ENCODE peak calls at places on chromosomes 7 and 10, in four cellular contexts. G is colonic mucosa, S is small intestine, Q is WTC11. K is an unnamed sample.

GRCh38 chr7:4043988-4044387 is 638.1 kb upstream of the FOXK1 start:
- DNase-seq in S (no peak), G (no peak), Q (no peak), K (no peak)

GRCh38 chr7:65477326-65477725 is 103.7 kb downstream of the ZNF92 start:
- DNase-seq in S (no peak), Q (peak; percentile 75), G (no peak), K (peak; percentile 70)

GRCh38 chr10:12194752-12195271 is 879 bp downstream of the NUDT5 start:
- DNase-seq in Q (peak; percentile 13), G (peak; percentile 54), S (peak; percentile 43), K (no peak)

GRCh38 chr7:26321440-26321839 is 29.8 kb downstream of the SNX10 start:
- DNase-seq in Q (no peak), S (no peak), G (no peak), K (no peak)

GRCh38 chr10:49191349-49191748 is 3.2 kb upstream of the TMEM273 start:
- DNase-seq in G (no peak), Q (no peak), S (no peak), K (no peak)

GRCh38 chr7:151088856-151089699 is 2.8 kb downstream of the AGAP3 start:
- DNase-seq in Q (peak; percentile 37), G (peak; percentile 54), S (peak; percentile 20), K (peak; percentile 27)

GRCh38 chr7:78178319-78178718 is 379.7 kb downstream of the PHTF2 start:
- DNase-seq in S (no peak), G (no peak), Q (no peak), K (no peak)

GRCh38 chr10:113060221-113061053 is 110.4 kb downstream of the TCF7L2 start:
- DNase-seq in S (peak; percentile 72), Q (no peak), G (peak; percentile 62), K (no peak)

GRCh38 chr10:29636178-29636577 is 1.4 kb upstream of the SVIL start:
- DNase-seq in Q (no peak), G (no peak), S (no peak), K (no peak)

GRCh38 chr7:19116121-19117080 is 1.0 kb downstream of the TWIST1 start:
- DNase-seq in Q (peak; percentile 50), S (no peak), G (no peak), K (peak; percentile 75)

GRCh38 chr7:103795787-103796186 is 193.7 kb downstream of the RELN start:
- DNase-seq in G (no peak), Q (no peak), S (no peak), K (peak; percentile 59)

GRCh38 chr10:89327803-89328441 is at the start of gene IFIT3:
- DNase-seq in Q (no peak), G (peak; percentile 58), S (peak; percentile 61), K (no peak)

GRCh38 chr10:101489355-101489754 is 98.7 kb downstream of the POLL start:
- DNase-seq in S (no peak), Q (no peak), G (no peak), K (peak; percentile 27)

GRCh38 chr10:104819731-104820130 is 178.6 kb downstream of the SORCS3 start:
- DNase-seq in S (no peak), Q (no peak), G (no peak), K (no peak)

GRCh38 chr7:137642467-137642866 is 204.3 kb downstream of the DGKI start:
- DNase-seq in G (no peak), Q (no peak), S (no peak), K (no peak)

GRCh38 chr10:80171248-80171660 is 34.1 kb downstream of the ANXA11 start:
- DNase-seq in Q (no peak), S (no peak), G (peak; percentile 86), K (peak; percentile 12)

GRCh38 chr10:63713191-63714144 is 192.3 kb downstream of the REEP3 start:
- DNase-seq in Q (peak; percentile 88), S (peak; percentile 75), G (peak; percentile 91), K (peak; percentile 72)

GRCh38 chr7:22482476-22482875 is 17.5 kb downstream of the STEAP1B start:
- DNase-seq in Q (no peak), G (no peak), S (no peak), K (no peak)

GRCh38 chr7:42493436-42494198 is 256.6 kb upstream of the GLI3 start:
- DNase-seq in G (peak; percentile 63), Q (peak; percentile 64), S (peak; percentile 3), K (no peak)

GRCh38 chr10:71736570-71737355 is 17.2 kb upstream of the C10orf105 start:
- DNase-seq in Q (no peak), G (peak; percentile 83), S (peak; percentile 65), K (peak; percentile 41)

GRCh38 chr10:2871673-2872219 is 195.6 kb upstream of the PFKP start:
- DNase-seq in Q (no peak), G (no peak), S (no peak), K (no peak)

GRCh38 chr7:13948019-13948781 is 41.3 kb downstream of the ETV1 start:
- DNase-seq in S (no peak), G (no peak), Q (no peak), K (peak; percentile 49)

GRCh38 chr10:104450954-104451353 is 97.3 kb downstream of the CFAP58 start:
- DNase-seq in S (no peak), Q (no peak), G (no peak), K (no peak)

GRCh38 chr10:2990764-2991163 is 76.6 kb upstream of the PFKP start:
- DNase-seq in G (no peak), S (peak; percentile 67), Q (no peak), K (peak; percentile 39)

GRCh38 chr10:62063795-62064472 is 162.4 kb downstream of the ARID5B start:
- DNase-seq in G (no peak), S (no peak), Q (no peak), K (no peak)

GRCh38 chr7:55006499-55006898 is 12.3 kb upstream of the EGFR start:
- DNase-seq in G (no peak), Q (peak; percentile 37), S (peak; percentile 47), K (no peak)

GRCh38 chr7:23863209-23863798 is 153.3 kb downstream of the STK31 start:
- DNase-seq in Q (peak; percentile 24), S (peak; percentile 29), G (no peak), K (peak; percentile 45)

GRCh38 chr10:110865804-110866482 is 5.8 kb upstream of the PDCD4 start:
- DNase-seq in S (no peak), Q (no peak), G (no peak), K (no peak)

GRCh38 chr10:111102381-111102973 is 25.6 kb downstream of the ADRA2A start:
- DNase-seq in S (peak; percentile 56), Q (no peak), G (no peak), K (no peak)